ENCODE peak calls at places on chromosomes 5 and 9, in four cellular contexts. N is epithelial cell of esophagus; B is naive thymus-derived CD4-positive, alpha-beta T cell; J is skeletal muscle cell. E is an unnamed sample.

GRCh38 chr5:63401434-63402046 is 560.7 kb downstream of the HTR1A start:
- DNase-seq in N (peak), B (no peak), J (peak), E (no peak)

GRCh38 chr5:106312360-106312759 is 1358.4 kb downstream of the EFNA5 start:
- DNase-seq in J (peak), B (no peak), N (peak), E (peak)

GRCh38 chr9:19203058-19203457 is 27.4 kb upstream of the DENND4C start:
- DNase-seq in N (no peak), B (no peak), J (no peak), E (no peak)

GRCh38 chr9:21047315-21047714 is 15.9 kb upstream of the HACD4 start:
- DNase-seq in J (no peak), B (no peak), N (no peak), E (no peak)

GRCh38 chr9:133768859-133769510 is 30.8 kb upstream of the SARDH start:
- DNase-seq in J (no peak), N (no peak), B (no peak), E (no peak)

GRCh38 chr5:172606156-172606785 is 34.8 kb upstream of the NEURL1B start:
- DNase-seq in N (no peak), J (no peak), B (no peak), E (no peak)

GRCh38 chr5:176438959-176439757 is 9.0 kb upstream of the FAF2 start:
- DNase-seq in B (no peak), J (peak), N (peak), E (no peak)

GRCh38 chr9:116234091-116234490 is 80.5 kb downstream of the PAPPA start:
- DNase-seq in J (peak), B (no peak), N (peak), E (peak)

GRCh38 chr5:88836195-88836838 is 46.7 kb downstream of the MEF2C start:
- DNase-seq in B (no peak), N (no peak), J (no peak), E (no peak)

GRCh38 chr9:113409883-113410206 is 630 bp downstream of the POLE3 start:
- DNase-seq in N (no peak), B (no peak), J (no peak), E (no peak)

GRCh38 chr9:101018391-101018990 is 10.0 kb upstream of the PLPPR1 start:
- DNase-seq in B (no peak), N (no peak), J (no peak), E (no peak)

GRCh38 chr5:9188131-9188530 is 357.7 kb downstream of the SEMA5A start:
- DNase-seq in B (no peak), J (no peak), N (peak), E (peak)

GRCh38 chr9:2242778-2243395 is 227.7 kb downstream of the SMARCA2 start:
- DNase-seq in N (no peak), B (no peak), J (no peak), E (no peak)

DNA sequence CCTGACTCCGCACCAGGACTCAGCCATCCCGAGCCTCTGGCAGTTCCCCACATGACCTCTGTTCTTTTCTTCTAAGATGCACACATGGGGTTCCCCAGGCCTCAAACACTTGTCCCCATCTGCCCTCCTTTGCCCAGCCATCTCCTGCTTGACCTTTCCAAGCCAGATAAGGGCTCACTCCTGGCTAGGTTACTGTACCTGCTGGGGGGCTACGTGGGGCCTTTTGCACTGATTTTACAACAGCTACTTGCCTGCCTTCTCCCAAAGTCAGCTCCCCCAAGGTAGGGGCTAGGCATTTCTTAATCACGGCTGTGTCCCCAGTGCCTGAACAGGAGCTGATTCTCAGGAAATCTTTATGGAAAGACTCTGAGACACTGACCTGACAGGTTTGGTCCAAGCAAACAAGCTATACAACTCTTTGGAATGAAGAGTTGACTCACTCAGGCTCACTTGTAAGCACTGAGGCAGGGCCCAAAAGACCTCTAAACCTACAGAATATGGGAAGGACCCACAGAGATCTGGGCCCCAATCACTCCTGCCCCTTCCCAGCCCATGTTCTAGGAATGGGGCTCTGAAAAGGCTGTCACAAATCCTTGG is 2.5 kb downstream of the MACROH2A1 start:
- DNase-seq in N (peak), B (no peak), J (no peak), E (no peak)
- H3K4me3 ChIP-seq in N (peak), B (no peak), J (no peak), E (no peak)

DNA sequence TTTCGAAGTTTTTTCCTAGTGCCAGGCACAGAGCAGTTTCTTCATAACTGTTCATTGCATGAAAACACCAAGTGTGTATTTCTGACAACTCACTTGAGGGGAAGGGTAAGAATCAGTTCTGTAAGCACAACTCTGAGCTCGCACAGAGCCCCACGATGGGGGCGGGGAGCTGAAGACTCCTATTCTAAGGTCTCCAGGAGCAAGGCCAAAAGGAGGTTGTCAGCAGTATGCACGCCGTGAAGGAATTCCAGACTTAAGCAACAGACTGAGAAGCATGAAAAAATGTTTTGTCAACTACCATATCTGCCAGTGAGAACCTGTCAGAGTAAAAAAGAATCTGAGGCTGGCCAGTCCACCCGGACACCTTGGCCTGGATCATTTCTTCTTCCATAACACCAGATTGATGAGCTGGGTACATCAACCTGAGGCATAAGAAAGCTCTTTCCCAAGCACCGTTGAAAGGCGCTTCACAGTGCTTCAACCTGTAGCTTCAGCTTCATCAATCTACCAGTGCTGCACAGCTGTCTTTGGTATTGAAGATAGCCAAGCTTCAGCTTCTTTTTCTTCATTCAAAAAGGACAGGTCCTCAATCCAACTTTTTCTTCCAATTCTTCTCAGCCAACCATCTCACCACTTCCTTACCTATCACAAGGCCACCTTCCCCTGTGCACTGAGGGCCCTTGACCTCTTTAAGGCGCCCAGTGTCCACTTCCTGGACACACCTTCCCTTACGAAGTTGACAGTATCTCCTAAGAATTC is 1.1 kb upstream of the CTNNAL1 start:
- DNase-seq in N (peak), J (no peak), B (no peak), E (no peak)
- H3K4me3 ChIP-seq in N (no peak), J (no peak), B (no peak), E (no peak)

GRCh38 chr5:73299017-73299630 is 126.1 kb downstream of the TMEM174 start:
- DNase-seq in N (peak), B (no peak), J (no peak), E (no peak)
- H3K4me3 ChIP-seq in N (no peak), B (no peak), J (peak), E (peak)

GRCh38 chr9:5951686-5952211 is 61.1 kb downstream of the MLANA start:
- DNase-seq in N (peak), B (no peak), J (peak), E (peak)

GRCh38 chr9:5949103-5949699 is 58.5 kb downstream of the MLANA start:
- DNase-seq in J (no peak), N (peak), B (no peak), E (no peak)

GRCh38 chr9:5945112-5945511 is 54.4 kb downstream of the MLANA start:
- DNase-seq in N (no peak), B (no peak), J (no peak), E (no peak)

DNA sequence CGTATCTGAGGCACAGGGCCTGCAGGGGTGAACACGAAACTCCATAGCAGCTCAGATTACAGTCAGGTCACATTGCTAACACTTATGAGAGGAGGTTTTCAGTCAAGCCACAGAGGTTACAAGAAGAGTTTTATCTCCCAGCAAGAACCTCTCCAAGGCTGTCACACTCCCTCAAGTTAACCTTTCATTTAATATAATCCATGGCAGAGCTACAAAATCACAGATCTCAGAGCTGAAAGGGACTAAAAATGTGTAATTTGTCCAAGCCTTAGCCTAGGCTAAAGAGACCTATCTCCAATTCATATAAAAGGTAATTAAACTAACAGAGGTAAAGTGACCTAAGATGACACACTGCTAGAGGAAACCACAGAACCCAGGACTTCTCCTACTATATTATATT is 57.2 kb downstream of the MLANA start:
- DNase-seq in N (no peak), B (no peak), J (no peak), E (no peak)
- H3K4me3 ChIP-seq in N (no peak), B (no peak), J (no peak), E (no peak)

DNA sequence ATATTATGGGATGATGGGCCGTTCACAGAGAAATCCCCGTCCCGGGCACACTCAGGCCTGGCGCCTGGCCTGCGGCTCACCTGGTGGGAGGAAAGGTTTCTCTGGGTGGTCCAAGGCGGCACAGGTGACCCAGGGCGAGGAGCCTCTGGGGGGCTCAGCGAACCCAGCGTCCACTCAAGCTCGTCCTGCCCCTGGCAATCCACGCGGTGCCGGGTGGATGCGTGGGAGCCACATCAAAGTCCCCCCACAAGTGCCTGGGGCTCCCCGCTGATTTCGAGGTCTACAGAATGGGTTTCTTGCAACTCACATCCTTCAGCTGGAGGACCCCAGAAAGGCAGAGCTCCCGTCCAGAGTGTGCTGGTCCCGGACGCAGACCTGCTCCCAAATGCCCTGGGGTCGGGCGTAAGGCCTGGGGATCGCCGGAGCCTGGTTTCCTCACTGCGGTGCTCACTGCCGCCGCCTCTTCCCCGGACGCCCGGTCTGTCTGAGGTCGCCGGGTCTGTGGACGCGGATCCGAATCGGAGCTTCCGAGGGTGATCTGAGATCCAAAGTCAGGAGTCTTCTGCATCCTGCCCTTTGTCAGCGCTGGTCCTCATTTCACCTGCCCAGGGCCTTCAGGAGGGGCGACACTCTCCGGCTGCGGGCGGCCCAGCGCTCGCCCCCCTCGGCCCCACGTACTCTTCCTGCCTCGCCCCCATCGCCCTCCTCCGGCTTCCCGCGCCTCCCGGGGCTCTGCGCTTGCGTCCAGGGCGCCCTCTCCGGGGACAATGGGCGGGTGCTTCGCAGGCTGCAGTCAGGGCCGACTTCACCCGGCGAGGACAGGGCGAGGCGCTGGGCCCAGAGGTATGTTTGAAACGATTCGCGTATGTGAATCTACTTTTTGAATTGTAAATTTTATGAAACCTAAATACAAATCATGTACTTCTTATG is 20.0 kb upstream of the RUFY1 start:
- DNase-seq in N (no peak), B (peak), J (no peak), E (no peak)
- H3K4me3 ChIP-seq in N (no peak), B (peak), J (peak), E (peak)

GRCh38 chr5:151449288-151449687 is 1.9 kb downstream of the SLC36A1 start:
- DNase-seq in B (no peak), N (no peak), J (no peak), E (no peak)
- H3K4me3 ChIP-seq in B (no peak), N (no peak), J (no peak), E (no peak)

E was measured in BJ.